ENCODE peak calls at places on chromosomes 3 and 15, in five cellular contexts. One of them, this sample, is unnamed. For H3K4me1, the result is how much of the 10 kb centered on the place peaks cover.

GRCh38 chr15:57692709-57693108 is 13.8 kb upstream of the POLR2M start:
- DNase-seq in H9: no peak
- DNase-seq in heart left ventricle: no peak
- DNase-seq in GM23338: no peak
- DNase-seq in mucosa of descending colon: no peak
- DNase-seq in this sample: no peak

GRCh38 chr15:92315144-92315543 is 78.5 kb upstream of the ST8SIA2 start:
- DNase-seq in heart left ventricle: no peak
- DNase-seq in GM23338: no peak
- DNase-seq in mucosa of descending colon: no peak
- DNase-seq in H9: no peak
- DNase-seq in this sample: no peak

GRCh38 chr3:110811050-110811449 is 260.6 kb upstream of the NECTIN3 start:
- DNase-seq in H9: no peak
- DNase-seq in GM23338: no peak
- DNase-seq in heart left ventricle: no peak
- DNase-seq in mucosa of descending colon: no peak
- DNase-seq in this sample: no peak

GRCh38 chr3:186283096-186283495 is 78.9 kb downstream of the DGKG start:
- DNase-seq in mucosa of descending colon: no peak
- DNase-seq in heart left ventricle: no peak
- DNase-seq in GM23338: no peak
- DNase-seq in H9: no peak
- DNase-seq in this sample: no peak

GRCh38 chr3:64708456-64708855 is 20.7 kb upstream of the ADAMTS9 start:
- DNase-seq in heart left ventricle: no peak
- DNase-seq in GM23338: peak
- DNase-seq in H9: no peak
- DNase-seq in mucosa of descending colon: no peak
- DNase-seq in this sample: no peak

GRCh38 chr3:32456429-32457130 is 46.1 kb downstream of the CMTM6 start:
- DNase-seq in GM23338: no peak
- DNase-seq in heart left ventricle: no peak
- DNase-seq in H9: no peak
- DNase-seq in mucosa of descending colon: no peak
- DNase-seq in this sample: no peak

GRCh38 chr3:45302470-45302869 is 76.4 kb upstream of the TMEM158 start:
- DNase-seq in heart left ventricle: no peak
- DNase-seq in GM23338: no peak
- DNase-seq in mucosa of descending colon: no peak
- DNase-seq in H9: no peak
- DNase-seq in this sample: no peak

GRCh38 chr15:63473749-63473998 is 30.7 kb upstream of the USP3 start:
- DNase-seq in H9: no peak
- DNase-seq in GM23338: no peak
- DNase-seq in heart left ventricle: no peak
- DNase-seq in mucosa of descending colon: no peak
- DNase-seq in this sample: no peak

GRCh38 chr3:4986611-4987373 is 7.6 kb downstream of the BHLHE40 start:
- DNase-seq in mucosa of descending colon: peak
- DNase-seq in H9: peak
- DNase-seq in GM23338: peak
- DNase-seq in heart left ventricle: peak
- DNase-seq in this sample: peak

GRCh38 chr3:112056451-112056929 is 22.0 kb downstream of the TMPRSS7 start:
- DNase-seq in mucosa of descending colon: no peak
- DNase-seq in GM23338: no peak
- DNase-seq in heart left ventricle: no peak
- DNase-seq in H9: no peak
- DNase-seq in this sample: no peak

GRCh38 chr3:40267940-40268707 is 41.4 kb upstream of the EIF1B start:
- DNase-seq in GM23338: no peak
- DNase-seq in H9: no peak
- DNase-seq in heart left ventricle: no peak
- DNase-seq in mucosa of descending colon: no peak
- DNase-seq in this sample: no peak

DNA sequence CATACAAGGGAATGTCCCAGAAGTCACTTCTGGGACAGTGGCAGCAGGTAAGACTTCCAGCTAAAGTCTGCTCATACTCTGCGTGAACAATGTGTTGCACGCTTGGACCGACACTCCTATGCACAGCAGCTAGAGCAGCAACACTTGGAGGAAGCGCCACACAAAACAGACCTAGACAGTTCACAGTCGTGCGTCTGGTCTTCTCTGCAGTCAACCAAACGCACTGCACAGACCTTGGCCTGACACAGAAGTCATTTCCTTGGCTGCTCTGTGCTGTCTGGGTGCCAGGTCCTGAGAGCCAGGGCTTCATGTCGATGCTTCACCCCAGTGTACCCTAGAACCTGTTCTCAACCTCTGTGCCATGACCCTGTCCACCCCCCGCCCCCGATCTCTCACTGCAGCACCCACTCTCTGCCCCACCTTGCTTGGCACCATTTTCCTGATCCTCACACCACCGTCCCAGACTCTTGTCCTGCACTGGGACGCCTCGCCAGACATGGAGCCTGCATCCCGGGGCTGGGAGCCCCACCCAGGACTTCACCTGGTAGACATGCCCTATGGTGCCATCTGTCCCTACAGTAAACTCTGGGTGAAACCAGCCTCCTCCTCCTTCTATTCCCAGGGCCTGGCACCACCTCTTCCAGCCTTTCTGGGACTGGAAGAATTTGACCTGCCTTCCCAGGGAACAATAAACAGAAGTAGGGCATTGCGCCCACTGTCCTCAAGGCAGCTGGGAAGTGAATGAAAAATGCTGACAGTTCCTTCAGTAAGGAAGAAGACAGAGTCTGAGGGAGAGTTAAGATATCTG is 3.1 kb downstream of the ATP10A start:
- DNase-seq in GM23338: no peak
- DNase-seq in H9: no peak
- DNase-seq in mucosa of descending colon: no peak
- DNase-seq in heart left ventricle: no peak
- DNase-seq in this sample: no peak
- H3K4me1 ChIP-seq in GM23338: under half
- H3K4me1 ChIP-seq in H9: under half
- H3K4me1 ChIP-seq in mucosa of descending colon: under half
- H3K4me1 ChIP-seq in heart left ventricle: under half
- H3K4me1 ChIP-seq in this sample: under half

DNA sequence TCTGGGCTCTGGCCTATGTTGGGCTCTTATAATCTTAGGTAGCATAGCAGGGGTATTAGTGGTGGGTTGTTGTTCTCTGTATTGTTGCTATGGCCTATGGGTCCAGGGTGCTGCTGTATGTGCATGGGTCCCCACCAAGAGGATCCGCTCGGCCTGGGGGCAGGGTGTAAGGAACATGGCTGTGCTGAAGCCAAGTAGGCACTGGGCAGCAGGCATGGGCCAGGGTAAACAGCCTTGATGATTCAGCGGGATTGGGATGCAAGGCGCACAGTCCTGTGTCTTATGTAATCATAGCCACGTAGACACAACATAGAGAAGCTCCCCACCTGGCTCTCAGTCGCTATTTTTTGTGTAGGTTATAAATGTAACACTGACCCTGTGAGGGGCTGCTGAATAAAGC is 306.9 kb downstream of the ZPLD1 start:
- DNase-seq in H9: no peak
- DNase-seq in mucosa of descending colon: no peak
- DNase-seq in GM23338: no peak
- DNase-seq in heart left ventricle: no peak
- DNase-seq in this sample: no peak
- H3K4me1 ChIP-seq in H9: under half
- H3K4me1 ChIP-seq in mucosa of descending colon: under half
- H3K4me1 ChIP-seq in GM23338: under half
- H3K4me1 ChIP-seq in heart left ventricle: under half
- H3K4me1 ChIP-seq in this sample: under half

GRCh38 chr3:119184808-119185690 is 11.7 kb downstream of the UPK1B start:
- DNase-seq in H9: no peak
- DNase-seq in mucosa of descending colon: no peak
- DNase-seq in heart left ventricle: no peak
- DNase-seq in GM23338: no peak
- DNase-seq in this sample: no peak
- H3K4me1 ChIP-seq in H9: under half
- H3K4me1 ChIP-seq in mucosa of descending colon: under half
- H3K4me1 ChIP-seq in heart left ventricle: under half
- H3K4me1 ChIP-seq in GM23338: under half
- H3K4me1 ChIP-seq in this sample: under half

GRCh38 chr15:90035835-90036220 is 34.7 kb downstream of the ZNF710 start:
- DNase-seq in H9: no peak
- DNase-seq in GM23338: no peak
- DNase-seq in heart left ventricle: peak
- DNase-seq in mucosa of descending colon: peak
- DNase-seq in this sample: no peak

GRCh38 chr15:90031231-90031791 is 30.2 kb downstream of the ZNF710 start:
- DNase-seq in mucosa of descending colon: peak
- DNase-seq in GM23338: no peak
- DNase-seq in heart left ventricle: no peak
- DNase-seq in H9: no peak
- DNase-seq in this sample: no peak

GRCh38 chr15:90033006-90033405 is 31.9 kb downstream of the ZNF710 start:
- DNase-seq in GM23338: no peak
- DNase-seq in H9: no peak
- DNase-seq in mucosa of descending colon: peak
- DNase-seq in heart left ventricle: no peak
- DNase-seq in this sample: no peak

GRCh38 chr15:90035095-90035834 is 34.1 kb downstream of the ZNF710 start:
- DNase-seq in GM23338: no peak
- DNase-seq in mucosa of descending colon: peak
- DNase-seq in H9: no peak
- DNase-seq in heart left ventricle: peak
- DNase-seq in this sample: peak

GRCh38 chr15:90033448-90033847 is 32.3 kb downstream of the ZNF710 start:
- DNase-seq in mucosa of descending colon: peak
- DNase-seq in GM23338: no peak
- DNase-seq in heart left ventricle: no peak
- DNase-seq in H9: no peak
- DNase-seq in this sample: no peak
- H3K4me1 ChIP-seq in mucosa of descending colon: half or more
- H3K4me1 ChIP-seq in GM23338: under half
- H3K4me1 ChIP-seq in heart left ventricle: under half
- H3K4me1 ChIP-seq in H9: under half
- H3K4me1 ChIP-seq in this sample: half or more

DNA sequence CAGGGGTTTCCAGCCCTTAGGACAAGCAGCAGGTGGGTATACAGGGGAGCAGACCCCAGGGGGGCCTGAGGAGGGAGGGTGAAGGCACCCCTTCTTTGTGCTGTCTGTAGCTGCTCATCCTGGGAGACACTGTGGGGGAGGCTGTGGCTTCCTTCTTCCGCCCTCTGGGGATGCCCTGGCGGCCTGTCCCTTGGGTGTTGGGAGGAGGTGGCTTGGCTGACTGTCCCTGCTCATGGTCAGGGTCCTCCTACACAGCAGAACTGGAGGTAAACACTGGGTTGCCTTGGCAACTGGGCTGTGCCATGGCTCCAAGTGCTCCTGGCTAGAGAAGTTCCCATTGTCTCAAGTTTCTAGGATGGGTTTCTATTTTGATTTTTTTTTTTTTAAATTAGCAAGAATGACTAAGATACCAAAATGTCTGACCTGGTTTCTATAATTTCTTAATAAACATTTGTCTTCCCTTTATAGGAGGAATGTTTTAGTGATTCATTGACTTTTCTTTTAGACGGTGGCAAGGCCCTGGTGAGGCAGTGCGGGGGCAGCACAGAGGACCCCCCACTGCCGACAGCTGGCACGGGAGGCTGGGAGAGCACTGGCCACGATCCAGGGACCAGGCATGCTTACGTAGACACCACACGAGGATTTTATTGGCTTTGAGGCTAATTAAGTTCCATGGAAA is 12.4 kb downstream of the KLF13 start:
- DNase-seq in H9: peak
- DNase-seq in GM23338: peak
- DNase-seq in heart left ventricle: peak
- DNase-seq in mucosa of descending colon: no peak
- DNase-seq in this sample: peak
- H3K4me1 ChIP-seq in H9: under half
- H3K4me1 ChIP-seq in GM23338: under half
- H3K4me1 ChIP-seq in heart left ventricle: half or more
- H3K4me1 ChIP-seq in mucosa of descending colon: half or more
- H3K4me1 ChIP-seq in this sample: half or more

GRCh38 chr3:129184396-129184656 is 630 bp upstream of the CNBP start:
- DNase-seq in H9: no peak
- DNase-seq in GM23338: peak
- DNase-seq in heart left ventricle: peak
- DNase-seq in mucosa of descending colon: no peak
- DNase-seq in this sample: no peak
- H3K4me1 ChIP-seq in H9: under half
- H3K4me1 ChIP-seq in GM23338: under half
- H3K4me1 ChIP-seq in heart left ventricle: under half
- H3K4me1 ChIP-seq in mucosa of descending colon: under half
- H3K4me1 ChIP-seq in this sample: half or more

GRCh38 chr15:99722406-99722805 is 10.8 kb downstream of the LYSMD4 start:
- DNase-seq in GM23338: no peak
- DNase-seq in mucosa of descending colon: no peak
- DNase-seq in heart left ventricle: no peak
- DNase-seq in H9: no peak
- DNase-seq in this sample: no peak
- H3K4me1 ChIP-seq in GM23338: under half
- H3K4me1 ChIP-seq in mucosa of descending colon: under half
- H3K4me1 ChIP-seq in heart left ventricle: under half
- H3K4me1 ChIP-seq in H9: under half
- H3K4me1 ChIP-seq in this sample: under half

DNA sequence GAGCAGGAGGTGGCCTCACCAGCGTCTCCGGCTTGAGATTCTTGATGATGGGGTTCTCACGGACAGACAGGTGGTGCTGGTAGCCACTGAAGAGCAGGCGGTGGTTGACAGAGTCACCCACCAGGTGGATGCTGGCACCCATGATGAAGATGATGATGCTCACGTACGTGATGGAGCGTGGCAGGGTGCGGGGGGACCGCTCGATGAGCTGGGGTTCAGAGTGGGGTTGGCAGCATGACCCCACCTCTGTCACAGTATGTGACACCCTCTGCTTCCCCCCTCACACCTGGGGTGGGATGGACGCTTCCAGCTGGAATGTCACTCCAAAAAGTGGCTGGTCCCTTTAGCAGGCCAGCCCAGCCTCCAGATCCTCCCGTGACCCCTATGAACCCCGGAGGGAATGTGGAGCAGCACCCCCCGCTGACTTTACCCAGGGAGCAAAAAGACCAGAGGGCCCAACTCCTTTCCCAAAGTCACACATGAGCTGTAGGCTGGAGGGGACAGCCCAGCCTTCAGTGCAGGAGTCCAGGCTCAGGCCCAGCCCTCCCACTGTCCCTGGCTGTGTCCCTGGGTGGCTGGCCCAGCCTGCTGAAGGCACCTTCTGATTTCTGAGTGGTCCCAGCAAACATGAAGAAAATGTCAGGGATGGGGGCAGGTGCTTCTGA is 6.7 kb upstream of the CALML4 start:
- DNase-seq in GM23338: no peak
- DNase-seq in heart left ventricle: peak
- DNase-seq in mucosa of descending colon: peak
- DNase-seq in H9: no peak
- DNase-seq in this sample: peak
- H3K4me1 ChIP-seq in GM23338: under half
- H3K4me1 ChIP-seq in heart left ventricle: under half
- H3K4me1 ChIP-seq in mucosa of descending colon: under half
- H3K4me1 ChIP-seq in H9: under half
- H3K4me1 ChIP-seq in this sample: under half

This sample was measured in left ventricle myocardium inferior.